ENCODE peak calls at places on chromosomes 2 and 18, in seven cellular contexts. One of them, this sample, is unnamed.
A peak's percentile ranks its signal among the peaks of the same experiment; 100 is the strongest.

GRCh38 chr2:204977914-204978313 is 432.6 kb downstream of the PARD3B start:
- DNase-seq in HCT116: no peak
- DNase-seq in neural progenitor cell: peak; percentile 69
- DNase-seq in MM.1S: no peak
- DNase-seq in hepatocyte: no peak
- DNase-seq in PC-3: no peak
- DNase-seq in GM23248: no peak
- DNase-seq in this sample: peak; percentile 75

GRCh38 chr2:231425811-231426703 is 30.5 kb downstream of the B3GNT7 start:
- DNase-seq in HCT116: no peak
- DNase-seq in neural progenitor cell: no peak
- DNase-seq in MM.1S: no peak
- DNase-seq in hepatocyte: peak; percentile 41
- DNase-seq in PC-3: peak; percentile 34
- DNase-seq in GM23248: no peak
- DNase-seq in this sample: peak; percentile 25

GRCh38 chr2:83516503-83516902 is 942.6 kb downstream of the SUCLG1 start:
- DNase-seq in HCT116: no peak
- DNase-seq in neural progenitor cell: no peak
- DNase-seq in MM.1S: no peak
- DNase-seq in hepatocyte: no peak
- DNase-seq in PC-3: no peak
- DNase-seq in GM23248: no peak
- DNase-seq in this sample: peak; percentile 64

GRCh38 chr2:173077506-173078177 is 2.0 kb downstream of the MAP3K20 start:
- DNase-seq in HCT116: no peak
- DNase-seq in neural progenitor cell: no peak
- DNase-seq in MM.1S: no peak
- DNase-seq in hepatocyte: no peak
- DNase-seq in PC-3: peak; percentile 39
- DNase-seq in GM23248: peak; percentile 49
- DNase-seq in this sample: no peak

GRCh38 chr2:101296314-101296809 is 12.1 kb downstream of the RNF149 start:
- DNase-seq in HCT116: no peak
- DNase-seq in neural progenitor cell: no peak
- DNase-seq in MM.1S: no peak
- DNase-seq in hepatocyte: no peak
- DNase-seq in PC-3: no peak
- DNase-seq in GM23248: peak; percentile 58
- DNase-seq in this sample: no peak

GRCh38 chr18:36501100-36501499 is 203.6 kb downstream of the FHOD3 start:
- DNase-seq in HCT116: no peak
- DNase-seq in neural progenitor cell: no peak
- DNase-seq in MM.1S: no peak
- DNase-seq in hepatocyte: no peak
- DNase-seq in PC-3: no peak
- DNase-seq in GM23248: no peak
- DNase-seq in this sample: no peak

GRCh38 chr2:129069875-129070594 is 751.4 kb upstream of the HS6ST1 start:
- DNase-seq in HCT116: no peak
- DNase-seq in neural progenitor cell: no peak
- DNase-seq in MM.1S: no peak
- DNase-seq in hepatocyte: peak; percentile 40
- DNase-seq in PC-3: no peak
- DNase-seq in GM23248: no peak
- DNase-seq in this sample: no peak

GRCh38 chr18:9735238-9735637 is 27.1 kb downstream of the RAB31 start:
- DNase-seq in HCT116: no peak
- DNase-seq in neural progenitor cell: no peak
- DNase-seq in MM.1S: no peak
- DNase-seq in hepatocyte: no peak
- DNase-seq in PC-3: no peak
- DNase-seq in GM23248: no peak
- DNase-seq in this sample: no peak

GRCh38 chr18:5466256-5466655 is 77.5 kb downstream of the EPB41L3 start:
- DNase-seq in HCT116: no peak
- DNase-seq in neural progenitor cell: no peak
- DNase-seq in MM.1S: no peak
- DNase-seq in hepatocyte: no peak
- DNase-seq in PC-3: no peak
- DNase-seq in GM23248: peak; percentile 46
- DNase-seq in this sample: no peak

GRCh38 chr2:20573611-20574422 is 77.1 kb downstream of the HS1BP3 start:
- DNase-seq in HCT116: no peak
- DNase-seq in neural progenitor cell: no peak
- DNase-seq in MM.1S: no peak
- DNase-seq in hepatocyte: no peak
- DNase-seq in PC-3: no peak
- DNase-seq in GM23248: peak; percentile 76
- DNase-seq in this sample: no peak

GRCh38 chr2:29164101-29164846 is 49.1 kb downstream of the CLIP4 start:
- DNase-seq in HCT116: no peak
- DNase-seq in neural progenitor cell: no peak
- DNase-seq in MM.1S: no peak
- DNase-seq in hepatocyte: no peak
- DNase-seq in PC-3: no peak
- DNase-seq in GM23248: no peak
- DNase-seq in this sample: no peak

GRCh38 chr2:191166111-191166755 is 15.4 kb upstream of the STAT4 start:
- DNase-seq in HCT116: no peak
- DNase-seq in neural progenitor cell: peak; percentile 63
- DNase-seq in MM.1S: no peak
- DNase-seq in hepatocyte: peak; percentile 38
- DNase-seq in PC-3: peak; percentile 89
- DNase-seq in GM23248: peak; percentile 36
- DNase-seq in this sample: no peak

GRCh38 chr2:159615936-159616733 is at the start of gene BAZ2B:
- DNase-seq in HCT116: peak; percentile 12
- DNase-seq in neural progenitor cell: peak; percentile 73
- DNase-seq in MM.1S: peak; percentile 65
- DNase-seq in hepatocyte: peak; percentile 77
- DNase-seq in PC-3: peak; percentile 69
- DNase-seq in GM23248: peak; percentile 89
- DNase-seq in this sample: peak; percentile 75
- TF ChIP-seq EZH2 in HCT116: no peak
- TF ChIP-seq EZH2 in neural progenitor cell: no peak
- TF ChIP-seq EZH2 in MM.1S: no peak
- TF ChIP-seq EZH2 in hepatocyte: no peak
- TF ChIP-seq EZH2 in PC-3: no peak
- TF ChIP-seq EZH2 in GM23248: no peak
- TF ChIP-seq EZH2 in this sample: no peak

DNA sequence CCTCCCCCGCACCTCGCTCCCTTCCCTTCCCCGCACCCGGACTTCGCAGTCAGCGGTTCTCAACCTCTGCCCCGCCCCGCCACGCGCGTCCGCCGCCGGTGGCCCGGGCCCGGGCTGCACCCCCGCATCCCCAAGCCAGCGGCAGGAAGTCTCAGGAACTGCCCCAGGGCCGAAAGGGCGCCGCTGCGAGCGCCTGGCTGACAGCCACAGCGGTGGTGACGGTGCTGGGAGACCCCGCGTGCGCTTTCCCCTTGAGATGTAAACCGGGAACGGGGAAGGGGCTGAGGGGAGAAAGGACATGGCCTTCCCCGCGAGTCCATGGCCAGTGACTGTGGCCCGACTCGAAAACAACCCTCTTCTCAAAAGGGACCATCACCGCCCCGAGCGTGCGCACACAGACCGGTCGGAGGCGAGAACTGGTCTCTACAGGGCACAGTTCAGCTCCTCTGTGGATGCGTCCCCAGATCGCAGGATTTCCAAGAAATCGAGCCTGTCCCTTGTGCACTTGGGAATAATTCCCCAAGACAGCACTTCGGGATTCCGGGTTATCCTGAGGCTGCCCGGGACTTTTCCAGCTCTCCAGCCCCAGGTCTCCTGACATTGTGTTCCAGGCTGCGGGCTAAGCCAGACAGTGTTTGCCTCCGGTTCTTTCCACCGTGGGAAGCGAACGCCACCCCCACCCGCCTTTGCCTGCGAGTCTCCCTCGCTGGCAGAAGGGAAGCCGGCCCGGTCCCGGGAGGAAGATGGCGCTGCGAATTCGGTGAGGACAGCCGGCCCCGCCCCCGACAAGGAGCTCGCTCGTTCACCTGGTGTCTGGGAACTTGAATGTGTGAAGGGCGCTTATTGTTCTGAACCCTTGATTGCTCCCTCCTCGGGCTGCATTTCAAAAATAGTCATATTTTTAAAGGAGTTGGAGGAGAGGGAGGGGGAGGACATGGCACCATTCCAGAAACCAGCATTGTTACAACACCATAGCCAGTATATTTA is 2.7 kb downstream of the LRATD1 start:
- DNase-seq in HCT116: no peak
- DNase-seq in neural progenitor cell: peak; percentile 67
- DNase-seq in MM.1S: no peak
- DNase-seq in hepatocyte: peak; percentile 75
- DNase-seq in PC-3: peak; percentile 82
- DNase-seq in GM23248: peak; percentile 79
- DNase-seq in this sample: peak; percentile 81
- TF ChIP-seq EZH2phosphoT487 in HCT116: no peak
- TF ChIP-seq EZH2phosphoT487 in neural progenitor cell: peak; percentile 68
- TF ChIP-seq EZH2phosphoT487 in MM.1S: no peak
- TF ChIP-seq EZH2phosphoT487 in hepatocyte: no peak
- TF ChIP-seq EZH2phosphoT487 in PC-3: no peak
- TF ChIP-seq EZH2phosphoT487 in GM23248: no peak
- TF ChIP-seq EZH2phosphoT487 in this sample: no peak

GRCh38 chr2:170740660-170741059 is 25.5 kb downstream of the SP5 start:
- DNase-seq in HCT116: no peak
- DNase-seq in neural progenitor cell: no peak
- DNase-seq in MM.1S: no peak
- DNase-seq in hepatocyte: no peak
- DNase-seq in PC-3: no peak
- DNase-seq in GM23248: no peak
- DNase-seq in this sample: no peak

GRCh38 chr2:170739507-170740046 is 24.4 kb downstream of the SP5 start:
- DNase-seq in HCT116: no peak
- DNase-seq in neural progenitor cell: no peak
- DNase-seq in MM.1S: no peak
- DNase-seq in hepatocyte: no peak
- DNase-seq in PC-3: peak; percentile 62
- DNase-seq in GM23248: no peak
- DNase-seq in this sample: no peak

GRCh38 chr2:170742896-170743529 is 27.2 kb upstream of the ERICH2 start:
- DNase-seq in HCT116: no peak
- DNase-seq in neural progenitor cell: no peak
- DNase-seq in MM.1S: no peak
- DNase-seq in hepatocyte: no peak
- DNase-seq in PC-3: no peak
- DNase-seq in GM23248: no peak
- DNase-seq in this sample: no peak

GRCh38 chr2:170743530-170744239 is 26.5 kb upstream of the ERICH2 start:
- DNase-seq in HCT116: no peak
- DNase-seq in neural progenitor cell: no peak
- DNase-seq in MM.1S: no peak
- DNase-seq in hepatocyte: peak; percentile 63
- DNase-seq in PC-3: no peak
- DNase-seq in GM23248: no peak
- DNase-seq in this sample: no peak

GRCh38 chr2:170742000-170742399 is 26.9 kb downstream of the SP5 start:
- DNase-seq in HCT116: no peak
- DNase-seq in neural progenitor cell: no peak
- DNase-seq in MM.1S: no peak
- DNase-seq in hepatocyte: no peak
- DNase-seq in PC-3: no peak
- DNase-seq in GM23248: no peak
- DNase-seq in this sample: no peak
- H2AFZ ChIP-seq in HCT116: no peak overlapping the region
- H2AFZ ChIP-seq in neural progenitor cell: no peak overlapping the region
- H2AFZ ChIP-seq in MM.1S: no peak overlapping the region
- H2AFZ ChIP-seq in hepatocyte: no peak overlapping the region
- H2AFZ ChIP-seq in PC-3: no peak overlapping the region
- H2AFZ ChIP-seq in GM23248: no peak overlapping the region
- H2AFZ ChIP-seq in this sample: no peak overlapping the region

DNA sequence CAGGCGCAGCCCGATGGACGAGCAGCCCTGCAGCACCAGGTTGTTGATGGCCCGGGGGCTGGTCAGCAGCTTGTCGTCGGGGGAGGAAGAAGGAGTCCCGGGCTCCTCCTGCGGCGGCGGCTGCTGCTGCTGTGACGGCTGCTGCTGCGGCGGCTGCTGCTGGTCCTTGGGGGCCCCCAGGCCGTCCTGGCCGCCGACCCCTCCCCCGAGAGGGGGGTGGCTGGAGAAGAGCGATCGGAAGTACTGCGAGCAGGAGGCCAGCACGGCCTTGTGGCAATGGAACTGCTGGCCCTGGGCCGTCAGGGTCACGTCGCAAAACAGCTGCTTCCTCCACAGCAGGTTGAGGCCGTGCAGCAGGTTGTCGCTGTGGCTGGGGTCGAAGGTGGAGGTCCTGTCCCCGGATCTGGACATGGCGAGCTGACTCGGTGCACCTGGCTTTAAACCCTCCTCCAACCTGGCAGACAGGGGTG is 2.6 kb downstream of the KLHL14 start:
- DNase-seq in HCT116: no peak
- DNase-seq in neural progenitor cell: peak; percentile 46
- DNase-seq in MM.1S: no peak
- DNase-seq in hepatocyte: peak; percentile 7
- DNase-seq in PC-3: no peak
- DNase-seq in GM23248: no peak
- DNase-seq in this sample: no peak
- TF ChIP-seq EZH2 in HCT116: no peak
- TF ChIP-seq EZH2 in neural progenitor cell: peak; percentile 50
- TF ChIP-seq EZH2 in MM.1S: no peak
- TF ChIP-seq EZH2 in hepatocyte: no peak
- TF ChIP-seq EZH2 in PC-3: no peak
- TF ChIP-seq EZH2 in GM23248: no peak
- TF ChIP-seq EZH2 in this sample: peak; percentile 40

This sample was measured in GM23338.